ENCODE peak calls at places on chromosome 14, in six cellular contexts. Q, E, Y, J, M and H are unnamed samples. For H3K4me1 and H3K36me3, the result is how much of the 10 kb centered on the place peaks cover.

GRCh38 chr14:45679852-45680251 is 426.9 kb upstream of the MIS18BP1 start:
- DNase-seq in Q (no peak), M (peak), J (no peak), Y (peak), E (no peak), H (no peak)

GRCh38 chr14:103418508-103418818 is 33.2 kb downstream of the MARK3 start:
- DNase-seq in E (no peak), Q (no peak), Y (peak), J (no peak), M (peak), H (no peak)

GRCh38 chr14:102592969-102593840 is 756 bp downstream of the RCOR1 start:
- DNase-seq in E (peak), M (no peak), Q (peak), Y (peak), J (peak), H (peak)

GRCh38 chr14:74035556-74035955 is 16.4 kb downstream of the BBOF1 start:
- DNase-seq in J (no peak), Y (no peak), M (peak), E (no peak), Q (no peak), H (no peak)

GRCh38 chr14:95958105-95958504 is 81.1 kb upstream of the C14orf132 start:
- DNase-seq in Y (peak), E (no peak), M (no peak), Q (no peak), J (no peak), H (no peak)

GRCh38 chr14:104792945-104793702 is 2.4 kb downstream of the AKT1 start:
- DNase-seq in Y (no peak), Q (peak), M (no peak), J (no peak), E (no peak), H (no peak)

GRCh38 chr14:30708157-30708556 is 86.0 kb downstream of the SCFD1 start:
- DNase-seq in J (no peak), M (no peak), Q (peak), E (no peak), Y (peak), H (no peak)

GRCh38 chr14:91716999-91717398 is 14.9 kb downstream of the CATSPERB start:
- DNase-seq in M (no peak), Y (no peak), Q (no peak), J (no peak), E (no peak), H (no peak)

GRCh38 chr14:98137626-98138025 is 1134.4 kb downstream of the BCL11B start:
- DNase-seq in J (no peak), Q (no peak), E (no peak), Y (no peak), M (no peak), H (no peak)

GRCh38 chr14:43147480-43147879 is 1359.6 kb downstream of the FSCB start:
- DNase-seq in Q (no peak), M (peak), E (no peak), Y (no peak), J (no peak), H (no peak)

GRCh38 chr14:29927596-29928341 is at the start of gene PRKD1:
- DNase-seq in M (peak), Q (peak), E (peak), Y (peak), J (no peak), H (peak)

GRCh38 chr14:74821267-74821915 is 54.6 kb downstream of the PROX2 start:
- DNase-seq in Y (no peak), E (no peak), J (no peak), M (no peak), Q (no peak), H (no peak)

GRCh38 chr14:103597623-103598372 is 31.2 kb upstream of the KLC1 start:
- DNase-seq in Y (peak), Q (no peak), M (peak), E (no peak), J (no peak), H (no peak)

DNA sequence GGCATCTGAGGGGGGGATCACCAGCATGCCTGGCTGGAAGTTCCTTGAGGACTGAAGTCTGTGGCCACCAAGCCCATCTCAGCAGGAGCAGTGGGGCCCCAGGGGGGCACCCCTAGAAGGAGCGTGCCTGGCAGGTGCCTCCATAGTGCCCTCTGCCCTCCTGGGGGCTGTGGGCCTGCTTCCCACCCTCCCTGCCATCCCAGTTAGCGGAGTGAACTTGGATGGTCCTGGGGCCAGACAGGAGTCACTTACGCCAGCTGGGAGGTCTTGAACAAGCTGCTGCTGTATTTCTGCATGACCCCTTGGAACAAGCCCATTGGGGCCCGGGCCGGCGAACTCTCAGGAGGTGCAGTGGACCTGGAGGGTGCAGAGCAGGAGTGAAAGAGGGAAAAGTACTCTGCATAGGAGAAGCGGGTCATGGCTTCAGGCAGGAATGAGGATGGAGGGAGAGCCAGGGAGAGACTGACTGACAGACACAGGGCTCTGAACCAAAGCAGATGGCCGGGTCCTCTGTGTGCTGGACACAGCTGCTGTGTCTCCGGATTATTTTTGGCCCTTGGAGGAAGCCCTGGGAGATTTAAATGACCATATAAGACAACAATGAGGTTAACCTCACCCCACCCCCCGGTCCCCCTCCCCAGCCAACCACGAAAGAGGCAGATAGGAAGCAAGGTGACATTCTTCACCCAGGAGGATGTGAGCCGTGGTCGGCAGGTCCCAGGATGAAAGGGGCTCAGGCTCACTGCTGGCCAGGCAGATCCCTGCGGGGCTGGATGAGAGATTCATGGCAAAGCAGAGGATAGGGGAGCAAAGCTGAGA is 19.6 kb downstream of the ASB2 start:
- DNase-seq in Q (no peak), Y (no peak), E (no peak), M (no peak), J (no peak), H (no peak)
- H3K4me1 ChIP-seq in Q (under half), Y (under half), E (under half), M (under half), J (under half), H (under half)

GRCh38 chr14:52026921-52027320 is 37.6 kb downstream of the RTRAF start:
- DNase-seq in Q (no peak), E (no peak), Y (no peak), J (no peak), M (no peak), H (no peak)
- H3K36me3 ChIP-seq in Q (under half), E (under half), Y (under half), J (under half), M (under half), H (under half)

GRCh38 chr14:71140157-71140556 is 232.9 kb downstream of the PCNX1 start:
- DNase-seq in Y (no peak), E (no peak), M (no peak), J (no peak), Q (no peak), H (no peak)

GRCh38 chr14:71139058-71139946 is 232.0 kb downstream of the PCNX1 start:
- DNase-seq in Y (peak), J (peak), M (peak), Q (peak), E (peak), H (peak)

GRCh38 chr14:71142375-71143038 is 235.2 kb downstream of the PCNX1 start:
- DNase-seq in M (peak), Q (no peak), E (no peak), Y (peak), J (peak), H (no peak)

GRCh38 chr14:71141701-71142374 is 234.6 kb downstream of the PCNX1 start:
- DNase-seq in M (no peak), Y (no peak), E (no peak), Q (no peak), J (no peak), H (no peak)

DNA sequence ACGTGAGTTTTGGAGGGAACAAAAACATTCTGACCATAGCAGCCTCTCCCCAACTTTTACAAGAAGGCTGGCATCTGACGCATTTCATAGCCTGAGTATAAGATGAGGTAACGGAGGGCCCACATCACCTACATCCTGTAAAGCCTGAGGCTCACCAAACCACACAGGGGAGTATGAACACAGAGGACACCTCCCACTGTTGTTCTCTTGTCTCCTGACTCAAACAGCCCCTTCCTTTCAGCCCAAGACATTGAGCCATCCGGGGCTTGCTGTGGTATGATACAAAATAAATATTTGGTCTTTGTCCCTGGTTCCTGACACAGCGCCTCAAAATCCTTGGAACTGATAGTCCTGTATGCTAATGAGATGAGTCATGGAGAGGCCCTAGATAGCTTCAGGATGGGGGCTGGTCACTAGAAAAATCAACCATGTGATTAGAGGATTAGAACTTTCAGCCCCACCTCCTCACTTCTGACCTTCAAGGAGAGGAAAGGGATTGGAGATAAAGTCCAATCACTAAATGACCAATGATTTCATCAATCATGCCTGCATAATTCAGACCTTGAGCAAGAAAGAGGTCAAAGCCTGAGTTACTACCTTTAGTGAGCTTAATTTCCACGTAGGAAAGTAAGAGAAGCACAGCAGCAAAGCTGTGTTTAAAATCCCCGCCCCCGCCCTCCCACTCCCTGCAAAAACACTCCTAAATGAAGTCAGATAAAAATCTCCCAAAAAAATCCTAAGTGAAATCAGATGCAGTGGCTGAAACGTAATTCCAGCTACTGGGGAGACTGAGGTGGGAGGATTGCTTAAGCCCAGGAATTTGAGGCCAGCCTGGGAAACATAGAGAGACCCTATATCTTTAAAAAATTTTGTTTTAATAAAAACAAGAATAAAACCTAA is 236.4 kb downstream of the PCNX1 start:
- DNase-seq in Y (peak), E (no peak), J (peak), M (peak), Q (no peak), H (no peak)
- H3K9ac ChIP-seq in Y (no peak), E (no peak), J (no peak), M (no peak), Q (no peak), H (no peak)

GRCh38 chr14:24439257-24439656 is 3.3 kb downstream of the SDR39U1 start:
- DNase-seq in Q (no peak), Y (no peak), E (no peak), J (no peak), M (no peak), H (no peak)
- H3K4me1 ChIP-seq in Q (under half), Y (under half), E (under half), J (half or more), M (under half), H (under half)

GRCh38 chr14:20317720-20318119 is 12.0 kb upstream of the TTC5 start:
- DNase-seq in M (no peak), E (no peak), Y (no peak), Q (peak), J (no peak), H (no peak)
- H3K36me3 ChIP-seq in M (under half), E (under half), Y (under half), Q (half or more), J (half or more), H (under half)

DNA sequence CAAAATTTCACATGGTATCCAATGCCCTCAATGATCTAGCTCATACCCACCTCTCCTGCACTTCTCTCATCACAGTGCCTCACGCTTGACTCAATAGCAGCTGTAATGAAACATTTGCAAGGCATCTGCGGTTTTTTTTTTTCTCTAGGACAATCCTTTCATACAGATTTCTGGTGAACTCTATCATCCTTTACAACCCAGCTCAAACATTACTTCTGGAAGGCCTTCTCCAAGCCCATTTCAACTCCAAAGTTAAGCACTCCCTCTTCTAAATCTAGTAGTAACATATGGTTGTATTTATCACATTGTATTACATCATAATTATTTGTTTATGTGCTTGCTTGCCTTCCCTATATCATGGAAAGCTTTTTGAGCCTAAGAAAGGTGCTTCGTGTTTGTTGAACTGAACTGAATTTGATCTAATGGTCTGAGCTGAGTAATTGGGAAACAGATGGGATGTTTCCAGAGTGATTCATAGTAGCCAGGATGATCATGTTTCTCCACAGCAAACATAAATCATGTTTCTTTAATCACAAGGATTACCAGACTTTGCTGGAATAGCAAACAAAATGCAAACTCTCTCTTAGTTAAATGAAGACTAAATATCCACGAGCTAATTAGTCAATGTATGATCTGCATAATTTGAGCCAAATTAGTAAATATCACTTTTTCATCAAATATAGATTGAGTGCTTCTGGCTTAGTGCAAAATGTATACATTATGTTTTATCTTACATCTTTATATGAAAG is 14.3 kb downstream of the CFL2 start:
- DNase-seq in Y (no peak), M (peak), Q (no peak), J (no peak), E (no peak), H (no peak)
- H3K9ac ChIP-seq in Y (no peak), M (no peak), Q (no peak), J (no peak), E (no peak), H (no peak)

GRCh38 chr14:49892301-49892635 is 614 bp upstream of the ARF6 start:
- DNase-seq in E (peak), J (peak), Q (no peak), Y (peak), M (peak), H (no peak)
- H3K4me1 ChIP-seq in E (under half), J (under half), Q (under half), Y (under half), M (under half), H (under half)